ENCODE peak calls at places on chromosomes 12 and 14, in four cellular contexts. R, C, Z and D are unnamed samples.
A peak's percentile ranks its signal among the peaks of the same experiment; 100 is the strongest.

GRCh38 chr12:78473136-78473535 is 391.4 kb upstream of the SYT1 start:
- DNase-seq in R (no peak), C (no peak), Z (no peak), D (no peak)

GRCh38 chr12:119468286-119468685 is 125.3 kb upstream of the TMEM233 start:
- DNase-seq in R (no peak), C (no peak), Z (no peak), D (no peak)

GRCh38 chr12:96293093-96293492 is 98.9 kb downstream of the ELK3 start:
- DNase-seq in R (no peak), C (no peak), Z (no peak), D (no peak)

GRCh38 chr12:3882896-3883564 is 9.8 kb upstream of the PARP11 start:
- DNase-seq in R (no peak), C (no peak), Z (no peak), D (no peak)

GRCh38 chr14:54776361-54777001 is 126.1 kb downstream of the GCH1 start:
- DNase-seq in R (no peak), C (peak; percentile 25), Z (no peak), D (no peak)

GRCh38 chr12:26845984-26846383 is 13.0 kb upstream of the ITPR2 start:
- DNase-seq in R (no peak), C (no peak), Z (peak; percentile 71), D (no peak)

GRCh38 chr12:64097346-64098105 is 124.6 kb downstream of the KICS2 start:
- DNase-seq in R (no peak), C (no peak), Z (no peak), D (no peak)

GRCh38 chr12:27185234-27186045 is 58.6 kb upstream of the STK38L start:
- DNase-seq in R (no peak), C (no peak), Z (no peak), D (no peak)

GRCh38 chr14:106013879-106014376 is 487.5 kb downstream of the TMEM121 start:
- DNase-seq in R (no peak), C (no peak), Z (no peak), D (no peak)

GRCh38 chr14:36655571-36655962 is 6.1 kb upstream of the PAX9 start:
- DNase-seq in R (no peak), C (no peak), Z (no peak), D (no peak)

GRCh38 chr12:7178481-7178880 is 11.0 kb upstream of the PEX5 start:
- DNase-seq in R (no peak), C (no peak), Z (no peak), D (no peak)

DNA sequence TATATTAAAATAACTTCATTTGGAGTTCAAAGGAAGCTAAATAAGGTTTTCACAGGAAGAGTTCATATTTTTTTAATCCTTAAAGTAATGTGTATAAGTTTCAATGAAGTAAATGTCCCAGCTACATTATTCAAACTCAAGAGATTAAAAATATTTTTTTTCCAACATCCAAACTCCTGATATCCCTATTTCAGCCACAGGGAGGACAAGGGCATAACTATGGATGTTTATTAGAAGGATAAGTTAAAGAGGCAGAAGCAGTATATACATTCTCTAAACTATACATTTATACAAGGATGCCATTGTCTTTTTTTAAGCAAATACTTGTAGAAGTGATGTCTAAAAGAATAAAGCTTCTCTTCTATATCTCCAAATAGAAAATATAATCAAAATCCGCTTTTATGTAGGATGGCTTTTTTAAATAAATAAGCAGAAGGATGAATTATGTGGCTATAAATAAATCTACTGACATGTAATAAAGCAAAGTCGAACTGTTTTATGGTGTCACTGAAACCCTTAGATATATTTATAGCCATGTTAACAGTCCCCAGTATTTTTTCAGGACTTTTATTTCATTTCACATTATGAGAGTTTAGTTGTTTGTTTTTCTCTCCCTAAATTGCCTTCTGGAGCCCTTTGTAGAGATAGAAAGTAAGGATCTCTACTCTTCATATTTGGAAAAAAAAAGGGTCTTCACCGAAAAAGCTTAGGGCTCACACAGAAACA is 936.5 kb downstream of the DIO2 start:
- DNase-seq in R (no peak), C (no peak), Z (no peak), D (no peak)
- TF ChIP-seq CTCF in R (no peak), C (no peak), Z (peak; percentile 32), D (peak; percentile 30)

GRCh38 chr12:53221203-53222076 is 10.6 kb downstream of the RARG start:
- DNase-seq in R (peak; percentile 80), C (peak; percentile 45), Z (no peak), D (peak; percentile 71)
- TF ChIP-seq CTCF in R (no peak), C (peak; percentile 17), Z (peak; percentile 30), D (no peak)

DNA sequence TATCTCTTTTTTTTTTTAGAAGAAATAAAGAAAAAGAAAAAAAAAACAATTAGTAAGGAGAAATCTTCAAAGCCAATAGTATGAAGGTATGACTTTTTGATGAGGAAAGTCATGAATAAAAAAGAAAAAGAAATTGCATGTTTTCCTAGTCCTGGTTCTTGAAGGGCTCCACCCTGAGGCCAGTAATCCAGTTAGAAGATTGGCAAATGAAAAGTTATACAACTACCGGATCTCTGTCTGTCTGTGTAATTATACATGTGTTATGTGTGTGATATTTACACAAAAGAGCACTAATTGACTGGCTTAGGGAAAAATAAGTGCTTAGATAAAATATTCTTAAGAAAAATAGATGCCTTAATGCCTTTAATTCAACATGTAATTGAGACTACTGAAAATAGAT is 28.4 kb downstream of the SDR9C7 start:
- DNase-seq in R (no peak), C (no peak), Z (no peak), D (no peak)
- TF ChIP-seq CTCF in R (no peak), C (no peak), Z (no peak), D (no peak)

DNA sequence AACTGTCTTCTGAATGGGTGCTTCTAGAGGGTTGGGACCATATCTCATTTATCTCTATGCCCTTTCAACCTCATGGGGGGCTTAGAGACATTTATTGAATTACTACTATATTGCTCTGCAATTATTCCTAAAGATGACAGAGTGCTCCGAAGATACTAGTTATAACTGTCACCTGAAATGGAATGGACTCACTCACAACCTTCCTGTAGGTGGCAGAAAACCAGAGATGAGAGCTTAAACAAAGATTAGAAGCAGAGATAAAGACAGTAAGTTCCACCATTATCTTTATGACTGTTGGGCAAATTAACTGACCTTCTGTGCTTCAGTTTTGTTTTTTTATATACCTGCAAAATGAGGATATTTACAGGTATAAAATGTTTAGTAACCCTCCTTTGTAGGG is 31.5 kb upstream of the GTF2A1 start:
- DNase-seq in R (no peak), C (no peak), Z (no peak), D (no peak)
- TF ChIP-seq CTCF in R (no peak), C (no peak), Z (no peak), D (no peak)

GRCh38 chr14:31887929-31888580 is 189.0 kb upstream of the ARHGAP5 start:
- DNase-seq in R (no peak), C (no peak), Z (no peak), D (no peak)
- TF ChIP-seq CTCF in R (no peak), C (no peak), Z (no peak), D (no peak)

GRCh38 chr12:89476232-89476631 is 48.4 kb downstream of the GALNT4 start:
- DNase-seq in R (no peak), C (no peak), Z (no peak), D (no peak)

GRCh38 chr12:89475203-89475990 is 49.2 kb downstream of the GALNT4 start:
- DNase-seq in R (no peak), C (no peak), Z (no peak), D (no peak)

GRCh38 chr12:89479982-89480381 is 44.6 kb downstream of the GALNT4 start:
- DNase-seq in R (no peak), C (no peak), Z (no peak), D (no peak)

GRCh38 chr12:89476889-89477288 is 47.7 kb downstream of the GALNT4 start:
- DNase-seq in R (no peak), C (no peak), Z (no peak), D (no peak)

DNA sequence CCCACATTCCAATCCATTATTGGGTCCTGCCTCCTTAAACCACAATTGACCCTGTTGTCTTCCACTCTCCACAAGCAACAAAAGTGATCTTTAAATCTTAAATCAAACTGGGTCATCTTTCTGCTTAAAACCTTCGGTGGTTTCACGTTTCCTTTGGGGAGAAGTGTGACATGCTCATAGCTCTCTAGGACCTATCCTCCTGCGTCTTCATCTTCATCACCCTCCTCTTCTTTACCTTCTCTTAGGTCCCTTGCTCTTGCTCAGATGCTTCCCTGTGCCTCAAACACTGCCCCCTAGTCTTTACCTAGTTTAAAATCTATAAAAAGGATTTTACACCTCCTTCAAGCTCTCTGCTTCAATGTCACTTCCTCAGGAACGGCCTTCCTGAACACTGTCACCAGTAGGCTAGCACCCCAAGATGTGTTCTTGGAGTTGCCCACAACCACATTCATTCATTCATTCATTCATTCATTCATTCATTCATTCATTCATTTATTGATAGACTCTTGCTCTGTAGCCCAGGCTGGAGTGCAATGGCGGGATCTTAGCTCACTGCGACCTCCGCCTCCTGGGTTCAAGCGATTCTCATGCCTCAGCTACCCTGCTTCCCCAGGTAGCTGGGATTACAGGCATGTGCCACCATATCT is 46.8 kb downstream of the GALNT4 start:
- DNase-seq in R (no peak), C (no peak), Z (no peak), D (no peak)
- TF ChIP-seq CTCF in R (no peak), C (no peak), Z (no peak), D (no peak)

GRCh38 chr12:105454688-105455087 is 124.2 kb downstream of the C12orf75 start:
- DNase-seq in R (no peak), C (no peak), Z (no peak), D (no peak)

GRCh38 chr12:105457026-105457425 is 126.5 kb downstream of the C12orf75 start:
- DNase-seq in R (no peak), C (no peak), Z (no peak), D (no peak)

GRCh38 chr12:105453306-105453705 is 122.8 kb downstream of the C12orf75 start:
- DNase-seq in R (no peak), C (no peak), Z (no peak), D (no peak)

GRCh38 chr12:105451798-105452197 is 121.3 kb downstream of the C12orf75 start:
- DNase-seq in R (no peak), C (no peak), Z (no peak), D (no peak)

DNA sequence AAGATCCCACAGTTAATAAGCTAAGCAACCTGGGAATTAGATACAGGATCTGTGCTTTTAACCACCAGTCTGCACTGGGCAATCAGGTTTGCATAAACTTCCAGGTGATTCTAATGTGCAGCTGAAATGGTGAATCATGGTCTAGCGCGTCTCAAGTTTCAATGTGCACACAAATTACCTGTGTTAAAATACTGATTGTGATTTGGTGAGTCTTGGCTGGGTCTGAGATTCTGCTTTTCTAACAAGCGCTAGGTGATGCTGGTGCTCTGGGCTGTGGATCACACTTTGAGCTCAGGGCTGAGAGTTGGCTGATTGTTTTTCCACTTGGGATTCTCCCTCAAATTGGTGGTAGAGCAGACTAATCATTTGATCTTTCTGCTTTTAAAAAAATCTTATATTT is 124.8 kb downstream of the C12orf75 start:
- DNase-seq in R (no peak), C (no peak), Z (no peak), D (no peak)
- TF ChIP-seq CTCF in R (no peak), C (no peak), Z (no peak), D (no peak)

DNA sequence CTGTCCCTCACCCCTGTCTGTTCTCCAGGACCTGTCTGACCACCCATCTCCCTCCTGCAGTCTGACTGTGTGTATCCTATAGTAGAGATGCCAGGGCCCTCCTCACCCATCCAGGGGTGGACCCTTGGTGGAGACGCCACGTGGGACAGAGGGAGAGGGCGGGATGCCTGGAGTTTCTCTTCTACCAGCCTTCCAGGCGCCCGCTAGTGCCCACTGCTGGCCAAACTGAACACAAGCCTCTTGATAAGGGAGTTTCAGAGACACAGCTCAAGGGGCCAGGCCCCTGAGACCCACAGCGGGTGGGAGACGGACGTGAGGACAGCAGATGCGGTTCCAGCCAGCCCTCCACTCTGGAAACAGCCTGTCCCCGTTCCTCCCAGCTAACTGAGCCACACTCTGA is 147.3 kb downstream of the RBM19 start:
- DNase-seq in R (no peak), C (no peak), Z (no peak), D (peak; percentile 72)
- TF ChIP-seq CTCF in R (no peak), C (no peak), Z (peak; percentile 33), D (peak; percentile 62)

GRCh38 chr12:128190614-128191013 is 76.4 kb upstream of the TMEM132C start:
- DNase-seq in R (no peak), C (peak; percentile 39), Z (no peak), D (peak; percentile 61)
- TF ChIP-seq CTCF in R (no peak), C (peak; percentile 46), Z (no peak), D (peak; percentile 65)

GRCh38 chr12:57090924-57091632 is 2.2 kb downstream of the NAB2 start:
- DNase-seq in R (no peak), C (peak; percentile 73), Z (no peak), D (no peak)
- TF ChIP-seq CTCF in R (no peak), C (peak; percentile 43), Z (no peak), D (no peak)